ENCODE peak calls at places on chromosomes 1 and 21, in six cellular contexts. B, U, A, N, Z and Q are unnamed samples.

GRCh38 chr1:193448682-193449461 is 262.5 kb upstream of the B3GALT2 start:
- DNase-seq in A (no peak), Z (peak), N (no peak), U (no peak), B (no peak), Q (no peak)

GRCh38 chr1:21217812-21218596 is 41.3 kb upstream of the EIF4G3 start:
- DNase-seq in Z (peak), N (no peak), U (no peak), B (peak), A (no peak), Q (no peak)

GRCh38 chr1:205279986-205280385 is 41.6 kb downstream of the NUAK2 start:
- DNase-seq in U (no peak), N (no peak), A (no peak), Z (no peak), B (no peak), Q (no peak)

GRCh38 chr1:208041505-208041904 is 130.6 kb upstream of the CD34 start:
- DNase-seq in Z (no peak), B (no peak), N (no peak), U (no peak), A (no peak), Q (no peak)

GRCh38 chr1:28322209-28322608 is 6.6 kb upstream of the MED18 start:
- DNase-seq in Z (no peak), A (no peak), U (no peak), N (no peak), B (no peak), Q (no peak)

GRCh38 chr21:32861871-32862270 is 90.3 kb upstream of the PAXBP1 start:
- DNase-seq in Z (peak), U (no peak), B (no peak), N (no peak), A (no peak), Q (no peak)

GRCh38 chr21:22536511-22536910 is 1538.3 kb downstream of the NCAM2 start:
- DNase-seq in B (no peak), A (no peak), Z (peak), U (no peak), N (no peak), Q (no peak)

GRCh38 chr1:64036549-64036948 is 166.9 kb upstream of the UBE2U start:
- DNase-seq in B (no peak), Z (no peak), N (no peak), A (no peak), U (no peak), Q (no peak)

GRCh38 chr1:184563308-184563707 is 176.5 kb downstream of the C1orf21 start:
- DNase-seq in U (no peak), N (no peak), A (no peak), Z (peak), B (no peak), Q (peak)

GRCh38 chr1:154972213-154972516 is 1.6 kb upstream of the SHC1 start:
- DNase-seq in Z (no peak), U (no peak), A (no peak), N (no peak), B (no peak), Q (no peak)

GRCh38 chr1:154974808-154975408 is 427 bp downstream of the CKS1B start:
- DNase-seq in A (peak), B (peak), U (peak), Z (peak), N (peak), Q (peak)

GRCh38 chr1:154974086-154974807 is at the start of gene CKS1B:
- DNase-seq in B (peak), A (peak), N (peak), U (peak), Z (peak), Q (peak)

GRCh38 chr1:154972517-154973343 is 1.8 kb upstream of the CKS1B start:
- DNase-seq in A (peak), B (peak), U (no peak), N (peak), Z (peak), Q (peak)

DNA sequence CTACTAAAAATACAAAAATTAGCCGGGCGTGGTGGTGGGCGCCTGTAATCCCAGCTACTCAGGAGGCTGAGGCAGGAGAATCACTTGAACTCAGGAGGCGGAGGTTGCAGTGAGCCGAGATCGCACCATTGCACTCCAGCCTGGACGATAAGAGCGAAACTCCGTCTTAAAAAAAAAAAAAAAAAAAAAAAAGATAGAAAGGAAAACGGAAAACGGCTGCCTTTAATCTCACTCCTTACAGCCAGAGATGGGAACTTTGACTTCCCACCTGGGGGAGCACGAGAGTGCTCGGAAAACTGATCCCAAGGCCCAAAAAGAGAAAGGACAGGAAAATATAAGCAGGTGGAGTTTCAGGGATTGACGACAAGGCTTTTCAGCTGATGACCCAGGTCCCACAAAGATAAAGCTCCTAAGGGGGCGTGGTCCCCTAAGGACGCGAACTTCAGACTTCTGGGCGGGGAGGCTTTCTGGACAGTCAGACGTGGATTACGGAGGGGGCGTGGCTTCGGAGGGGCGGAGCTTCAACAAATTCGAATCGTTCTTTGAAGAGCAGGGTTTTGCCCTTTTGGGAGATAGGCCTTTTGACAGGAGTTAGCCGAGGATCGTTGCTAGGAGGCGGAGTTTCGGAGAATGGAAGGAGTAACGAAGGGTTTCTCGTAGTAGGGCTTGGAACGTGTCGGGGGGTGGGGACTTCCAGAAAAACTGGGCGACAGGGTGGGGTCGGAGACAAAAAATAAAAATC is 966 bp upstream of the CKS1B start:
- DNase-seq in Z (peak), B (peak), N (peak), U (peak), A (peak), Q (peak)
- TF ChIP-seq CTCF in Z (peak), B (peak), N (peak), U (no peak), A (no peak), Q (no peak)

DNA sequence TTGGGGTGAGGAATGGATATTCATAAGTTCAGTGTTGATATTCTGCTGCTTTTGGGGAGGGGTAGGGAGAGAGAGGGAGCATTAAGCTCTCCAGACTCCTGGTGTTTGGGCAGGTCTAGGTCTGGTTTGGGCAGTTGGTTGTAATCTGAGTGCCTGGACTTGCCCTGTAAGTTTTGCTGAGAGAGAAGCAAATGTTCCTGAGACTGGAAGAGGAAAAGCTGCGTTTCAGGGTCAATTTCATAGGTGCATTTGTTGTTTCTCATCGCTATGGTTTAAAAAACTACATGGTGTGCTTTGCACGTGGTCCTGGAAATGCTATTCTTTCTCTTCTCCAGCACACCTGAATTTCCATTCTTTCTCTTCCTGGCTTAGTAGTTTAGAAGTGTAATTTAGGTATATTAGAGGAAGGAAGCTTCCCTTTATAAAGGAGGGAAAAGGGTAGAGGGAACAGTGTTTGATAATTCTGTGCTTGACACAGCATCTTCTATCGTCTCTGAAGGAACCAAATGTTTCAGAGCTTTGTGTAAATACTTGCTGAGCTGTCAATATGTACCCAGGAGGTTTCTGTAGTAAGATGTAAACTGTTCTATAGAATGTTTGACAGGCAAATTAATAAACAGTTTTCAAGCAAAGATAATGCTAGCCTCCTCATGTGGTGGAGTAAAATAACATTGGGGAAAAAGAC is 6.3 kb downstream of the ARID1A start:
- DNase-seq in N (no peak), U (no peak), Z (no peak), A (no peak), B (no peak), Q (no peak)
- H3K4me3 ChIP-seq in N (no peak), U (no peak), Z (no peak), A (no peak), B (no peak), Q (no peak)

GRCh38 chr21:43269981-43270670 is 101.3 kb downstream of the CRYAA start:
- DNase-seq in N (no peak), Z (no peak), B (no peak), U (no peak), A (no peak), Q (no peak)

GRCh38 chr21:43268086-43268803 is 99.4 kb downstream of the CRYAA start:
- DNase-seq in U (no peak), N (no peak), B (no peak), A (no peak), Z (no peak), Q (no peak)

GRCh38 chr21:43268804-43269186 is 100.0 kb downstream of the CRYAA start:
- DNase-seq in U (no peak), A (no peak), N (no peak), Z (no peak), B (no peak), Q (no peak)

GRCh38 chr21:43270800-43271261 is 102.0 kb downstream of the CRYAA start:
- DNase-seq in U (no peak), N (no peak), Z (no peak), B (no peak), A (no peak), Q (no peak)

DNA sequence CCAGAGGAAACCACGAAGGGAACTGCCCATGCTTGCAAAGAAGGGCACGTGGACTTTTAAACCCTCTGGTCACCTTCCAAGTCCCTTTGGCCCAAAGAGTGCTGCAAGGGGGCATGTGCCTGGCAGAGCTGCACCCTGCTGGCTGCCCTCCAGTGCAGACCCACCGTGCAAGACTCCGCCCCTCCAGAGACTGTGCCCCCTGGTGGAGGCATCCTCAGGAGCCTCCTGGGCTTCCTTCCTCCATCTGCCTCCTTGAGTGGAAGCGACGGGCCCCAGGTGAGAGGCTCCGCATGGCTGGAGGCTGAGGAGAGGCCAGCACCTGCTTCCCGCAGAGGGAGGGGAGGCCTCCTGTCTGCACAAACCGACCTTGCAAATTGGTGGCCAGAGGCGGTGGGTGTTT is 100.7 kb downstream of the CRYAA start:
- DNase-seq in A (no peak), B (no peak), N (no peak), Z (no peak), U (peak), Q (no peak)
- TF ChIP-seq CTCF in A (no peak), B (peak), N (peak), Z (peak), U (peak), Q (peak)

GRCh38 chr1:206705744-206706297 is 21.1 kb downstream of the MAPKAPK2 start:
- DNase-seq in Z (no peak), N (no peak), A (no peak), B (no peak), U (no peak), Q (no peak)

GRCh38 chr1:206705187-206705586 is 20.5 kb downstream of the MAPKAPK2 start:
- DNase-seq in U (no peak), Z (peak), A (no peak), N (no peak), B (peak), Q (no peak)

GRCh38 chr1:206708058-206708457 is 23.4 kb downstream of the MAPKAPK2 start:
- DNase-seq in N (no peak), Z (peak), A (no peak), U (no peak), B (no peak), Q (no peak)

GRCh38 chr1:206706298-206706791 is 21.6 kb downstream of the MAPKAPK2 start:
- DNase-seq in A (peak), U (no peak), Z (peak), B (peak), N (peak), Q (no peak)

GRCh38 chr1:206706806-206707205 is 22.1 kb downstream of the MAPKAPK2 start:
- DNase-seq in Z (no peak), A (no peak), N (no peak), U (no peak), B (no peak), Q (no peak)
- H3K4me3 ChIP-seq in Z (no peak), A (no peak), N (no peak), U (no peak), B (no peak), Q (no peak)

DNA sequence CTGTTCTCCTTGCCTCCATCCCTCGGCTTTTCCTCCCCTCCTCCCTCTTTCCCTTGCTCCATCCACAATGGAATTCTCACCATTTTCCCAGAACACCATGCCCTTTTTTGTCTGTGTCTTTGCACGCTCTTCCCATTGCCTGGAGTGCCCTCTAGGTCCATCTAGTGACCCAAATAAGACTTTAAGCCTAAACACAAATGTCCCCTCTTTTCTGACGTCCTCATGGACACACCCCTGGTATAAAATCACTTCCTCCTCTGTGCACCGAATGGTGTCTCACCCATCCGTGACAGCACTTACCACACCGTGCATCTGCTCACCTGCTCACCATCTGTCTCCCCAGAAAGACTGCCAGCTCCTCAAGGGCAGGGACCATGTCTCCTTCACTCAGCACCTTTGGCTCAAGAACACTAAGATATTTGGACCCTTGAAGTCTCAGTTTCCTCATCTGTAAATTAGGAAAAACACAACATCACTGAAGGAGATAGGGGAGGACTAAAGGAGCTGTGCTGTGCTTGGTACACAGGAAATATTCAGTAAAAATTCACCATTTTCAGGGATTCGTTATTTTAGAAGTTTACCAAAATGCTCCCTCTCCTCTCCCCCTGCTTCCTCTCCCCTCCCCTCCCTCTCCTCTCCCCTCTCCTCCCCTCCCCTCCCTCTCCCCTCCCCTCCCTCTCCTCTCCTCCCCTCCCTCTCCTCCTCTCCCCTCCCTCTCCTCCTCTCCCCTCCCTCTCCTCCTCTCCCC is 23.7 kb upstream of the CPT2 start:
- DNase-seq in A (no peak), B (no peak), Z (peak), N (peak), U (no peak), Q (no peak)
- TF ChIP-seq CTCF in A (no peak), B (peak), Z (peak), N (peak), U (no peak), Q (peak)

DNA sequence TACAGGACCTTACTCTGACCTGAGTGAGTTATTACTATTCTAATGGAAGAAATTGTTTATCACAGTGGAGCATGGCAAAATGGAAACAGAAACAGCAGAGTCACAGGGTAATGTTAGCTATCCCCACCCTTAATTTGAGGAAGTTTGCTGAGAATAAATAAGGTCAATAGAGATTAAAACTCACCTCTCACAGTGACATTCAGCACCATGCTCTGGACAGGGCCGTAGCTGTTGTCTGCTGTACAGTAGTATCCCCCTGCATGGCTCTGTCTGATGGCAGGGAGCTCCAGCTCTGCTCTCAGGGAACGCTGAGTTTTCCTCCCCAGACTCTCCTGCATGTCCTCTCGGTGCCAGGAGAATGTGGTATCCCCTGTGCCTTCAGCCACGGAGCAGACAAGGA is 11.9 kb downstream of the FCRL4 start:
- DNase-seq in A (no peak), U (no peak), B (no peak), Z (no peak), N (no peak), Q (no peak)
- H3K4me3 ChIP-seq in A (no peak), U (no peak), B (no peak), Z (no peak), N (no peak), Q (no peak)

GRCh38 chr21:44263221-44263671 is 1.5 kb upstream of the DNMT3L start:
- DNase-seq in N (no peak), U (no peak), B (no peak), A (no peak), Z (no peak), Q (no peak)

GRCh38 chr21:44263768-44264167 is 2.1 kb upstream of the DNMT3L start:
- DNase-seq in N (no peak), Z (no peak), U (no peak), B (no peak), A (no peak), Q (no peak)

GRCh38 chr21:44267655-44268142 is 6.0 kb upstream of the DNMT3L start:
- DNase-seq in Z (no peak), N (no peak), U (no peak), A (peak), B (no peak), Q (no peak)

GRCh38 chr21:44262338-44263048 is 796 bp upstream of the DNMT3L start:
- DNase-seq in B (no peak), A (no peak), Z (no peak), U (no peak), N (no peak), Q (no peak)

DNA sequence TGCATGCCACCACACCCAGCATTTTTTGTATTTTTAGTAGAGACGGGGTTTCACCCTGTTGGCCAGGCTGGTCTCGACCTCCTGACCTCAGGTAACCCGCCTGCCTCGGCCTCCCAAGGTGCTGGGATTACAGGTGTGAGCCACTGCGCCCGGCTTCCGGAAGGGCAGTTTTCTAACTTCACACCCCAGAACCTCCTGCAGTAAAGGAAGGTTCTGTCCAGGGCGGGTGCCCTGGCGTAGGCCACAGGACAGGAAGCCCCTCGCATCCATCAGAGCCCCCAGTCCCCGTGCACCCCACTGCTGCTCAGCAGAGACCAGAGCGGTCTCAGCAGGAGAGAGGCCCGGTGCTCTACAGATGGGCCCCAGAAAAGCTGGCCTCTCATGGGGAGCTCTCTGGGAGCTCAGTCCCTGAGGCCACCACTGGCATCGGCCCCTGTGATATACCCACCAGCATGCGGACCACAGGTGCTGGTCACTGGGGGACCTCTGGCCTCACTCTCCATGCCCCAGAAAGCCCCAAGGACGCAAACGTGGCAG is 4.1 kb upstream of the DNMT3L start:
- DNase-seq in A (no peak), N (no peak), Z (no peak), U (no peak), B (no peak), Q (no peak)
- TF ChIP-seq CTCF in A (no peak), N (no peak), Z (no peak), U (no peak), B (no peak), Q (no peak)